ENCODE peak calls at places on chromosomes 6 and 20, in five cellular contexts. B is CD8-positive, alpha-beta T cell; Z is Ammon's horn; W is iPS-NIHi11; K is activated CD4-positive, alpha-beta T cell treated with anti-CD3 and anti-CD28 coated beads for 1 hour. T is an unnamed sample.

GRCh38 chr20:24949756-24950127 is 673 bp downstream of the CST7 start:
- DNase-seq in Z (no peak), B (peak; percentile 53), W (no peak), K (no peak), T (no peak)

GRCh38 chr6:142685852-142686718 is 258.9 kb downstream of the HIVEP2 start:
- DNase-seq in Z (no peak), B (no peak), W (no peak), K (no peak), T (no peak)

GRCh38 chr20:47276856-47277541 is 79.5 kb downstream of the ZMYND8 start:
- DNase-seq in K (no peak), B (no peak), W (no peak), Z (peak; percentile 36), T (peak; percentile 52)

GRCh38 chr6:98929498-98930060 is 18.2 kb downstream of the FBXL4 start:
- DNase-seq in Z (no peak), W (no peak), B (no peak), K (no peak), T (no peak)

GRCh38 chr6:41209976-41210375 is 9.0 kb upstream of the TREML2 start:
- DNase-seq in W (no peak), B (peak; percentile 31), K (no peak), Z (no peak), T (no peak)

GRCh38 chr6:22754111-22754510 is 184.7 kb downstream of the HDGFL1 start:
- DNase-seq in W (no peak), K (no peak), B (no peak), Z (no peak), T (peak; percentile 5)

GRCh38 chr6:117483004-117483644 is 650 bp downstream of the DCBLD1 start:
- DNase-seq in B (peak; percentile 52), Z (peak; percentile 24), K (no peak), W (peak; percentile 67), T (peak; percentile 87)

GRCh38 chr6:11277275-11278206 is 45.1 kb upstream of the NEDD9 start:
- DNase-seq in Z (no peak), W (peak; percentile 81), B (no peak), K (no peak), T (peak; percentile 96)

GRCh38 chr6:127786109-127786508 is 114.7 kb downstream of the THEMIS start:
- DNase-seq in Z (no peak), B (no peak), K (no peak), W (no peak), T (no peak)

GRCh38 chr6:89952361-89952680 is 58.1 kb downstream of the GJA10 start:
- DNase-seq in Z (no peak), B (no peak), W (no peak), K (no peak), T (no peak)

GRCh38 chr6:138545621-138545980 is 46.3 kb upstream of the NHSL1 start:
- DNase-seq in W (peak; percentile 80), K (no peak), Z (no peak), B (no peak), T (peak; percentile 56)

GRCh38 chr6:143408787-143409162 is 41.7 kb downstream of the ADAT2 start:
- DNase-seq in B (no peak), Z (no peak), K (no peak), W (no peak), T (no peak)

GRCh38 chr6:104705095-104705707 is 154.5 kb downstream of the HACE1 start:
- DNase-seq in W (no peak), Z (peak; percentile 56), B (peak; percentile 59), K (no peak), T (no peak)

GRCh38 chr6:31383149-31383548 is 20.2 kb upstream of the MICA start:
- DNase-seq in Z (no peak), W (no peak), K (no peak), B (no peak), T (no peak)

GRCh38 chr6:45830441-45831139 is 185.1 kb downstream of the CLIC5 start:
- DNase-seq in B (peak; percentile 49), Z (peak; percentile 24), W (no peak), K (no peak), T (no peak)

GRCh38 chr20:11529046-11529445 is 388.6 kb upstream of the BTBD3 start:
- DNase-seq in Z (no peak), W (no peak), K (no peak), B (no peak), T (no peak)

GRCh38 chr6:5085638-5086293 is 625 bp downstream of the PPP1R3G start:
- DNase-seq in K (no peak), Z (peak; percentile 37), W (peak; percentile 69), B (no peak), T (peak; percentile 85)

GRCh38 chr6:125507987-125508655 is 206.4 kb upstream of the HDDC2 start:
- DNase-seq in W (no peak), K (no peak), Z (peak; percentile 50), B (no peak), T (peak; percentile 16)

GRCh38 chr20:46607191-46607848 is 43.9 kb downstream of the SLC13A3 start:
- DNase-seq in B (no peak), Z (no peak), W (no peak), K (no peak), T (no peak)

T was measured in left kidney.